ENCODE peak calls at places on chromosomes 7 and 10, in five cellular contexts. O is fibroblast of the conjunctiva, G is kidney tubule cell, H is dorsolateral prefrontal cortex, V is cardiac muscle cell. A is an unnamed sample.

GRCh38 chr10:113663908-113664307 is at the start of gene NRAP:
- DNase-seq in O (no peak), G (no peak), H (no peak), V (no peak), A (no peak)

GRCh38 chr10:114780610-114781184 is 40.9 kb upstream of the FHIP2A start:
- DNase-seq in O (no peak), G (no peak), H (no peak), V (no peak), A (no peak)

GRCh38 chr10:69696073-69696731 is 66.2 kb downstream of the FAM241B start:
- DNase-seq in O (peak), G (peak), H (no peak), V (peak), A (peak)

GRCh38 chr7:19122018-19122588 is 4.7 kb upstream of the TWIST1 start:
- DNase-seq in O (no peak), G (peak), H (no peak), V (peak), A (peak)

GRCh38 chr7:98294798-98295382 is 13.4 kb downstream of the BRI3 start:
- DNase-seq in O (peak), G (peak), H (peak), V (peak), A (peak)

GRCh38 chr7:146768941-146769340 is 652.3 kb downstream of the CNTNAP2 start:
- DNase-seq in O (no peak), G (no peak), H (no peak), V (no peak), A (no peak)

GRCh38 chr7:76076995-76077394 is 29.1 kb downstream of the MDH2 start:
- DNase-seq in O (no peak), G (no peak), H (no peak), V (no peak), A (no peak)

GRCh38 chr7:506391-506831 is 13.2 kb downstream of the PDGFA start:
- DNase-seq in O (no peak), G (no peak), H (no peak), V (no peak), A (no peak)

GRCh38 chr7:5646846-5647245 is 134.6 kb downstream of the RNF216 start:
- DNase-seq in O (peak), G (no peak), H (no peak), V (peak), A (no peak)

GRCh38 chr10:68176797-68177196 is 55.1 kb downstream of the ATOH7 start:
- DNase-seq in O (no peak), G (no peak), H (no peak), V (no peak), A (no peak)

GRCh38 chr10:22599048-22599561 is 115.3 kb downstream of the PIP4K2A start:
- DNase-seq in O (peak), G (peak), H (no peak), V (peak), A (peak)

GRCh38 chr7:134737561-134738353 is 41.7 kb upstream of the CALD1 start:
- DNase-seq in O (no peak), G (peak), H (no peak), V (peak), A (peak)